ENCODE peak calls at places on chromosomes 12 and 14, in six cellular contexts. L is foreskin fibroblast, A is skeletal muscle cell, P is adipocyte, W is MG63, K is tibial nerve. E is an unnamed sample.

GRCh38 chr14:85466678-85467077 is 63.3 kb upstream of the FLRT2 start:
- DNase-seq in L (peak), A (no peak), K (no peak), W (peak), P (no peak), E (no peak)

GRCh38 chr12:109961612-109962011 is 34.6 kb downstream of the GIT2 start:
- DNase-seq in P (no peak), A (no peak), W (no peak), K (no peak), L (no peak), E (no peak)

GRCh38 chr12:25767613-25768012 is 190.9 kb upstream of the RASSF8 start:
- DNase-seq in P (peak), A (no peak), L (peak), K (no peak), W (no peak), E (no peak)

GRCh38 chr12:1844223-1844622 is 23.9 kb downstream of the LRTM2 start:
- DNase-seq in L (no peak), K (no peak), P (no peak), A (no peak), W (no peak), E (no peak)

GRCh38 chr14:100558226-100558625 is 29.0 kb downstream of the BEGAIN start:
- DNase-seq in W (no peak), P (no peak), K (no peak), A (no peak), L (no peak), E (no peak)

GRCh38 chr12:26162905-26163304 is 32.5 kb upstream of the SSPN start:
- DNase-seq in K (no peak), A (no peak), W (no peak), L (no peak), P (no peak), E (no peak)

GRCh38 chr12:89456565-89456964 is 68.0 kb downstream of the GALNT4 start:
- DNase-seq in K (no peak), W (no peak), L (no peak), P (no peak), A (no peak), E (no peak)

GRCh38 chr12:19744760-19745218 is 305.5 kb downstream of the AEBP2 start:
- DNase-seq in W (no peak), P (no peak), L (peak), K (peak), A (peak), E (no peak)

GRCh38 chr12:1919284-1919683 is 832 bp upstream of the CACNA2D4 start:
- DNase-seq in L (no peak), P (no peak), W (no peak), A (no peak), K (no peak), E (no peak)

GRCh38 chr14:39160494-39160893 is 9.6 kb downstream of the TRAPPC6B start:
- DNase-seq in W (no peak), A (no peak), L (no peak), K (no peak), P (no peak), E (no peak)

GRCh38 chr12:67042697-67043131 is 226.4 kb upstream of the CAND1 start:
- DNase-seq in P (peak), W (no peak), A (peak), K (no peak), L (no peak), E (no peak)

GRCh38 chr12:81086342-81086741 is 8.5 kb downstream of the ACSS3 start:
- DNase-seq in K (no peak), L (no peak), A (no peak), P (no peak), W (no peak), E (no peak)

GRCh38 chr12:107144990-107145389 is 51.6 kb upstream of the CRY1 start:
- DNase-seq in K (no peak), L (no peak), W (no peak), P (no peak), A (no peak), E (no peak)

GRCh38 chr12:51421266-51421884 is 3.3 kb upstream of the SLC4A8 start:
- DNase-seq in A (no peak), P (peak), L (peak), W (peak), K (peak), E (peak)

GRCh38 chr14:97458302-97459137 is 661.3 kb downstream of the VRK1 start:
- DNase-seq in P (no peak), K (no peak), L (no peak), A (no peak), W (no peak), E (peak)

GRCh38 chr12:67034110-67034879 is 234.9 kb upstream of the CAND1 start:
- DNase-seq in P (peak), L (peak), A (no peak), K (no peak), W (peak), E (no peak)

GRCh38 chr12:59425798-59426197 is 170.0 kb upstream of the SLC16A7 start:
- DNase-seq in P (no peak), K (no peak), L (peak), A (no peak), W (no peak), E (no peak)

GRCh38 chr12:53224897-53225634 is 6.9 kb downstream of the RARG start:
- DNase-seq in P (peak), W (no peak), L (peak), K (no peak), A (no peak), E (no peak)

GRCh38 chr14:105241641-105242040 is 6.7 kb upstream of the BTBD6 start:
- DNase-seq in L (no peak), A (no peak), W (no peak), K (no peak), P (no peak), E (no peak)

GRCh38 chr14:104865069-104865630 is at the start of gene CEP170B:
- DNase-seq in A (no peak), W (peak), L (peak), P (peak), K (no peak), E (no peak)

GRCh38 chr14:75295061-75295461 is 16.4 kb downstream of the FOS start:
- DNase-seq in P (peak), L (peak), W (peak), A (no peak), K (peak), E (no peak)

GRCh38 chr12:57370696-57371095 is 60.1 kb downstream of the R3HDM2 start:
- DNase-seq in K (no peak), P (peak), L (no peak), A (no peak), W (no peak), E (no peak)

GRCh38 chr14:100591453-100592371 is 4.5 kb upstream of the BEGAIN start:
- DNase-seq in K (no peak), A (no peak), L (no peak), W (no peak), P (no peak), E (no peak)

GRCh38 chr12:7869137-7869536 is 3.6 kb downstream of the SLC2A14 start:
- DNase-seq in P (peak), L (peak), K (no peak), W (no peak), A (no peak), E (no peak)

GRCh38 chr14:62213516-62213915 is 451.3 kb downstream of the SNAPC1 start:
- DNase-seq in L (peak), A (no peak), P (no peak), K (no peak), W (peak), E (no peak)

GRCh38 chr14:37658174-37658573 is 62.7 kb downstream of the TTC6 start:
- DNase-seq in L (no peak), K (no peak), A (no peak), W (peak), P (no peak), E (no peak)

GRCh38 chr14:50082308-50082742 is 34.0 kb downstream of the VCPKMT start:
- DNase-seq in P (no peak), L (no peak), K (no peak), W (no peak), A (no peak), E (peak)
- H3K4me3 ChIP-seq in P (no peak), L (no peak), K (no peak), W (no peak), A (no peak), E (peak)

GRCh38 chr14:36656769-36657408 is 4.8 kb upstream of the PAX9 start:
- DNase-seq in W (no peak), K (no peak), A (no peak), L (no peak), P (peak), E (no peak)

GRCh38 chr14:36655963-36656768 is 5.5 kb upstream of the PAX9 start:
- DNase-seq in K (no peak), P (peak), W (no peak), A (no peak), L (peak), E (no peak)

GRCh38 chr14:36659010-36659821 is 2.4 kb upstream of the PAX9 start:
- DNase-seq in W (no peak), P (peak), K (no peak), L (no peak), A (no peak), E (no peak)

GRCh38 chr14:36658091-36659009 is 3.3 kb upstream of the PAX9 start:
- DNase-seq in A (no peak), W (no peak), K (no peak), L (no peak), P (peak), E (no peak)

GRCh38 chr14:36657409-36658090 is 4.1 kb upstream of the PAX9 start:
- DNase-seq in W (no peak), K (no peak), L (peak), P (peak), A (no peak), E (no peak)
- H3K4me3 ChIP-seq in W (no peak), K (peak), L (no peak), P (peak), A (peak), E (no peak)

DNA sequence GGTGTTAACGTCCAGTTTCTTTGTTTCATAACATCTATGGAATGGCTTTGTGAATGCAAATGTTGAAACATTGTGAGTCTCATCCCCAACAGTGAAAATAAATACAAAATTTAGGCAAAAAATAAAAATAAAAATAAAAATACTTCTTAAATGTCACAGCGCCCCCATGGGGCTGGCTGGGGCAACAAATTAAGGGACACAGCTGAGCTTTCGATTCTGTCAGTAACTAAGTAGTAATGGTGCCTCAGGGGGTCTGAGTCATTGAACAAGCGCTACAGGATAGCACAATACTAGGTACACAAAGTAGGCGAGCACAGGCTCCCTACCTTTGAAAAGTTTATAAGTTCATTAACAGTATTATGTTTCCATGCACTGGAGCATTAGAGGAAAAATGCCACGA is 667.3 kb downstream of the DIO2 start:
- DNase-seq in L (peak), K (no peak), P (peak), A (no peak), W (no peak), E (no peak)
- H3K4me3 ChIP-seq in L (no peak), K (no peak), P (no peak), A (no peak), W (no peak), E (no peak)

DNA sequence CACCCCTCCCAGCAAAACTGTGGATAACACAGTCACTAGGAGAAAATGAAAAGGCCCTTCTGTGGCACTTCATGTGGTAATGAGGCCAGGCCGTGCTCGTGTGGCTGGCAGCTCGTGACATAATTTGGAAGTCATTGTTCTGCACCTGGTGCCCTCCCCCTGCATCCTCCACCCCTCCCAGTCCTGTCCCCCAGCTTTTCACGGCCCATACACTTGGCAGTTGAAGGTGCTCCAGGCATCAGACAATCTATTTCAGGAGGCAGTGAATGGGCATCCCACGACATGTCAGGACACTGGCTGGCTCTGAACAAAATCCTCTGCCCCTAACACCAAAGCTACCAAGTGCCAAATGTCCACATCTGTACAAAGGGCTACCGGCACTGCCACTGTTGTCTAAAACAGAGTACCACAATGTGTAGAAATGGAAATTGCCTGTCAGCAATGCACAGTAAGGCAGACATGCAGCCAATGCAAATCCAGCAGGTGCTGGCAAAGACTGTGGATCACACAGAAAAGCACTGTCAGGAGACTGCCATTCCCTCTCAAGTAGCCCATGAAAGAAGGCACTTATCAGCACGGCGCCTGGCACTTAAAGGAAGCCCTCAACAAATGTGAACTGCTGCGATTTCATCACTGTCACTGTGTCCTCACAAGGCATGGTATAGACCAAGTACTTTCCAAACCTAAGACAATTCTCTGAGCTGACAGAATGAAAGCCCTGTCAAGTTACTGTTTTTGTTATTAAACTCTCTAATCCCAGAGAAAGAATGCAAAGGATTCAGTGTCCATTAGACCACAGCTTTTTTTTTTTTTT is 39.1 kb downstream of the CORO1C start:
- DNase-seq in W (peak), L (peak), K (no peak), P (peak), A (no peak), E (no peak)
- H3K4me3 ChIP-seq in W (no peak), L (no peak), K (peak), P (no peak), A (no peak), E (no peak)

GRCh38 chr12:176321-177181 is 37.4 kb downstream of the SLC6A12 start:
- DNase-seq in A (no peak), W (peak), P (peak), L (peak), K (no peak), E (no peak)
- H3K4me3 ChIP-seq in A (no peak), W (no peak), P (no peak), L (no peak), K (no peak), E (no peak)

GRCh38 chr12:103779410-103780092 is 61.5 kb downstream of the NT5DC3 start:
- DNase-seq in W (no peak), A (no peak), K (no peak), L (peak), P (peak), E (no peak)
- H3K4me3 ChIP-seq in W (no peak), A (no peak), K (no peak), L (no peak), P (no peak), E (no peak)

E was measured in CD8-positive, alpha-beta T cell.